ENCODE peak calls at places on chromosomes 2 and 18, in eight cellular contexts. O, G, L, S, C, B, D and J are unnamed samples.

GRCh38 chr18:23056315-23056714 is 79.0 kb upstream of the CABLES1 start:
- DNase-seq in O (no peak), G (no peak), L (no peak), S (no peak), C (no peak), B (no peak), D (no peak), J (no peak)

GRCh38 chr2:206379321-206379720 is 64.0 kb upstream of the ADAM23 start:
- DNase-seq in O (no peak), G (no peak), L (no peak), S (no peak), C (no peak), B (no peak), D (no peak), J (no peak)

GRCh38 chr2:170255971-170256370 is 78.0 kb downstream of the MYO3B start:
- DNase-seq in O (no peak), G (no peak), L (no peak), S (no peak), C (no peak), B (no peak), D (no peak), J (no peak)

GRCh38 chr18:24267878-24268277 is 129.0 kb downstream of the CABYR start:
- DNase-seq in O (no peak), G (no peak), L (no peak), S (no peak), C (no peak), B (no peak), D (no peak), J (no peak)

GRCh38 chr2:30276455-30276911 is 45.1 kb downstream of the LBH start:
- DNase-seq in O (no peak), G (peak), L (no peak), S (no peak), C (no peak), B (no peak), D (peak), J (peak)

GRCh38 chr18:37544196-37544595 is 21.4 kb downstream of the CELF4 start:
- DNase-seq in O (no peak), G (no peak), L (no peak), S (no peak), C (no peak), B (no peak), D (no peak), J (no peak)

GRCh38 chr2:145199052-145199451 is 679.1 kb upstream of the ZEB2 start:
- DNase-seq in O (no peak), G (no peak), L (no peak), S (no peak), C (no peak), B (no peak), D (no peak), J (no peak)

GRCh38 chr2:72149556-72150156 is 2.0 kb upstream of the CYP26B1 start:
- DNase-seq in O (no peak), G (no peak), L (no peak), S (no peak), C (peak), B (peak), D (peak), J (no peak)

GRCh38 chr2:199230091-199230490 is 227.6 kb downstream of the SATB2 start:
- DNase-seq in O (no peak), G (no peak), L (no peak), S (no peak), C (peak), B (no peak), D (no peak), J (no peak)

GRCh38 chr2:131039535-131039907 is 53.7 kb downstream of the FAM168B start:
- DNase-seq in O (no peak), G (no peak), L (no peak), S (no peak), C (no peak), B (no peak), D (no peak), J (no peak)

GRCh38 chr2:37454851-37455762 is 110.7 kb downstream of the QPCT start:
- DNase-seq in O (no peak), G (no peak), L (no peak), S (no peak), C (no peak), B (no peak), D (no peak), J (no peak)

GRCh38 chr2:196176142-196176738 is 4.9 kb upstream of the STK17B start:
- DNase-seq in O (no peak), G (no peak), L (peak), S (no peak), C (no peak), B (peak), D (no peak), J (peak)

GRCh38 chr2:127012868-127013267 is 94.1 kb downstream of the BIN1 start:
- DNase-seq in O (no peak), G (no peak), L (no peak), S (no peak), C (no peak), B (no peak), D (no peak), J (no peak)

GRCh38 chr2:9484533-9484932 is 10.2 kb downstream of the IAH1 start:
- DNase-seq in O (no peak), G (no peak), L (no peak), S (no peak), C (no peak), B (no peak), D (no peak), J (no peak)

GRCh38 chr2:225761396-225761795 is 361.9 kb downstream of the NYAP2 start:
- DNase-seq in O (no peak), G (no peak), L (no peak), S (no peak), C (no peak), B (no peak), D (no peak), J (no peak)